ENCODE peak calls at places on chromosomes 11 and 22, in five cellular contexts. H is activated CD4-positive, CD25-positive, alpha-beta regulatory T cell treated with anti-CD3 and anti-CD28 coated beads, Interleukin-2, amount 50 U/mL, for 72 hours; T is Calu3; P is GM13977; Y is mammary epithelial cell. J is an unnamed sample.

GRCh38 chr11:134228625-134229024 is 4.2 kb downstream of the VPS26B start:
- DNase-seq in T (no peak), H (no peak), P (peak; percentile 70), Y (no peak), J (peak; percentile 41)

GRCh38 chr11:92776676-92777075 is 192.8 kb upstream of the MTNR1B start:
- DNase-seq in T (no peak), P (no peak), H (no peak), Y (no peak), J (no peak)

GRCh38 chr11:27218498-27219038 is 144.4 kb downstream of the CCDC34 start:
- DNase-seq in H (no peak), P (no peak), Y (no peak), T (no peak), J (no peak)

GRCh38 chr11:126702165-126702738 is 298.3 kb downstream of the KIRREL3 start:
- DNase-seq in T (no peak), P (no peak), H (no peak), Y (no peak), J (no peak)

GRCh38 chr22:24474649-24475048 is 20.5 kb upstream of the UPB1 start:
- DNase-seq in Y (no peak), T (no peak), P (no peak), H (no peak), J (no peak)

GRCh38 chr11:35515224-35515623 is 10.2 kb downstream of the PAMR1 start:
- DNase-seq in T (no peak), P (no peak), Y (peak; percentile 93), H (no peak), J (no peak)

GRCh38 chr11:96978751-96979150 is 588.9 kb downstream of the JRKL start:
- DNase-seq in P (no peak), H (no peak), T (no peak), Y (no peak), J (no peak)

GRCh38 chr22:31289335-31289734 is 3.0 kb downstream of the PIK3IP1 start:
- DNase-seq in Y (no peak), P (no peak), H (no peak), T (no peak), J (no peak)

GRCh38 chr11:111846063-111846462 is 25.3 kb downstream of the ALG9 start:
- DNase-seq in T (no peak), P (no peak), H (no peak), Y (no peak), J (no peak)

GRCh38 chr11:35126000-35126878 is 12.7 kb upstream of the CD44 start:
- DNase-seq in Y (no peak), P (peak; percentile 63), H (peak; percentile 48), T (no peak), J (peak; percentile 76)

GRCh38 chr11:12248330-12248729 is 129.0 kb upstream of the PARVA start:
- DNase-seq in T (peak; percentile 94), Y (no peak), P (no peak), H (no peak), J (no peak)

GRCh38 chr11:64839887-64840782 is 4.3 kb downstream of the CDC42BPG start:
- DNase-seq in Y (no peak), H (no peak), P (no peak), T (no peak), J (no peak)

GRCh38 chr22:35102663-35103062 is 36.7 kb downstream of the ISX start:
- DNase-seq in Y (peak; percentile 59), T (peak; percentile 51), P (peak; percentile 38), H (no peak), J (peak; percentile 52)

GRCh38 chr22:36702832-36703210 is 731 bp downstream of the CACNG2 start:
- DNase-seq in P (no peak), Y (no peak), T (no peak), H (no peak), J (no peak)

GRCh38 chr11:2819316-2819715 is 66.3 kb downstream of the CDKN1C start:
- DNase-seq in T (no peak), P (no peak), H (no peak), Y (no peak), J (no peak)

GRCh38 chr11:109772846-109773400 is 320.3 kb upstream of the ZC3H12C start:
- DNase-seq in Y (no peak), T (no peak), P (no peak), H (no peak), J (no peak)

GRCh38 chr11:70240337-70240736 is 30.2 kb upstream of the PPFIA1 start:
- DNase-seq in Y (peak; percentile 73), H (no peak), T (no peak), P (no peak), J (no peak)

GRCh38 chr11:46333129-46333947 is 13.9 kb upstream of the DGKZ start:
- DNase-seq in T (no peak), Y (no peak), P (no peak), H (no peak), J (no peak)

GRCh38 chr11:10325398-10326079 is 20.7 kb downstream of the ADM start:
- DNase-seq in Y (no peak), T (no peak), P (no peak), H (no peak), J (no peak)

GRCh38 chr11:19394525-19395016 is 153.8 kb upstream of the E2F8 start:
- DNase-seq in Y (no peak), P (peak; percentile 21), H (no peak), T (no peak), J (peak; percentile 47)

GRCh38 chr22:47574551-47574950 is 812.1 kb downstream of the TBC1D22A start:
- DNase-seq in T (no peak), Y (no peak), P (no peak), H (no peak), J (no peak)

GRCh38 chr11:32090774-32091370 is at the start of gene RCN1:
- DNase-seq in P (peak; percentile 84), Y (peak; percentile 35), H (peak; percentile 53), T (peak; percentile 73), J (peak; percentile 75)

GRCh38 chr22:42645938-42646568 is 3.1 kb downstream of the CYB5R3 start:
- DNase-seq in T (no peak), P (no peak), Y (no peak), H (no peak), J (no peak)

GRCh38 chr22:45612451-45612901 is 59.2 kb upstream of the ATXN10 start:
- DNase-seq in Y (peak; percentile 91), T (no peak), H (no peak), P (no peak), J (no peak)

GRCh38 chr22:37713761-37714160 is 16.9 kb downstream of the TRIOBP start:
- DNase-seq in H (no peak), T (no peak), P (no peak), Y (no peak), J (no peak)

GRCh38 chr11:61486004-61486615 is 22.4 kb upstream of the LRRC10B start:
- DNase-seq in H (no peak), P (no peak), Y (no peak), T (no peak), J (no peak)

GRCh38 chr11:11486002-11486401 is 133.0 kb upstream of the CSNK2A3 start:
- DNase-seq in Y (no peak), T (no peak), H (no peak), P (no peak), J (no peak)

GRCh38 chr11:111601979-111602864 is at the start of gene SIK2:
- DNase-seq in Y (peak; percentile 94), T (peak; percentile 93), P (peak; percentile 96), H (peak; percentile 77), J (peak; percentile 98)

GRCh38 chr11:47946682-47947575 is 33.4 kb upstream of the PTPRJ start:
- DNase-seq in Y (peak; percentile 98), P (no peak), T (peak; percentile 88), H (peak; percentile 37), J (no peak)

GRCh38 chr22:46122511-46122971 is 27.8 kb upstream of the PPARA start:
- DNase-seq in P (peak; percentile 93), Y (no peak), H (peak; percentile 81), T (peak; percentile 83), J (peak; percentile 54)

GRCh38 chr22:37472418-37473006 is 13.7 kb downstream of the MFNG start:
- DNase-seq in H (no peak), Y (no peak), T (peak; percentile 77), P (no peak), J (no peak)

GRCh38 chr11:93330446-93330984 is at the start of gene DEUP1:
- DNase-seq in H (peak; percentile 30), P (peak; percentile 67), Y (no peak), T (no peak), J (peak; percentile 32)

GRCh38 chr11:40032331-40032730 is 1427.1 kb downstream of the LRRC4C start:
- DNase-seq in Y (no peak), H (no peak), T (no peak), P (no peak), J (no peak)

GRCh38 chr11:58047818-58048217 is 17.1 kb downstream of the OR6Q1 start:
- DNase-seq in Y (no peak), P (no peak), H (no peak), T (no peak), J (no peak)

GRCh38 chr11:443542-444199 is 1.9 kb upstream of the ANO9 start:
- DNase-seq in H (no peak), P (no peak), T (no peak), Y (no peak), J (peak; percentile 9)

GRCh38 chr11:76566811-76567210 is 103.7 kb downstream of the LRRC32 start:
- DNase-seq in H (no peak), Y (no peak), T (no peak), P (no peak), J (no peak)

GRCh38 chr22:17492247-17492646 is 71.1 kb upstream of the SLC25A18 start:
- DNase-seq in T (no peak), H (no peak), P (no peak), Y (no peak), J (no peak)

GRCh38 chr11:103927535-103927934 is 108.9 kb upstream of the DDI1 start:
- DNase-seq in H (no peak), T (no peak), Y (peak; percentile 15), P (no peak), J (no peak)